ENCODE peak calls at places on chromosomes 3 and 15, in four cellular contexts. F is fibroblast of the aortic adventitia, J is T follicular helper cell, Q is RWPE1. D is an unnamed sample.

GRCh38 chr3:182954553-182954952 is 25.8 kb downstream of the DCUN1D1 start:
- DNase-seq in Q (no peak), F (no peak), J (no peak), D (no peak)

GRCh38 chr3:141091416-141091815 is 40.3 kb downstream of the SPSB4 start:
- DNase-seq in F (no peak), Q (no peak), J (no peak), D (no peak)

GRCh38 chr15:80179966-80180365 is 27.2 kb downstream of the FAH start:
- DNase-seq in F (no peak), Q (no peak), J (no peak), D (no peak)

GRCh38 chr3:43022111-43022510 is 43.0 kb downstream of the GASK1A start:
- DNase-seq in F (no peak), J (no peak), Q (no peak), D (no peak)

GRCh38 chr3:146685050-146685814 is 80.1 kb upstream of the PLSCR5 start:
- DNase-seq in F (no peak), J (no peak), Q (no peak), D (no peak)

GRCh38 chr15:92083190-92083589 is 229.7 kb downstream of the SLCO3A1 start:
- DNase-seq in J (no peak), F (no peak), Q (no peak), D (no peak)

GRCh38 chr15:56936929-56937328 is 18.5 kb downstream of the TCF12 start:
- DNase-seq in F (no peak), J (no peak), Q (no peak), D (no peak)

GRCh38 chr3:128991355-128991895 is 2.5 kb downstream of the CFAP92 start:
- DNase-seq in J (no peak), F (no peak), Q (no peak), D (no peak)

GRCh38 chr3:55166577-55167555 is 239.0 kb upstream of the LRTM1 start:
- DNase-seq in J (no peak), F (peak; percentile 46), Q (no peak), D (no peak)

GRCh38 chr15:78923480-78924360 is 21.1 kb downstream of the CTSH start:
- DNase-seq in J (no peak), F (no peak), Q (no peak), D (no peak)

GRCh38 chr15:90588427-90588826 is 58.7 kb downstream of the CRTC3 start:
- DNase-seq in Q (no peak), F (no peak), J (no peak), D (no peak)

GRCh38 chr15:72092691-72093090 is 25.3 kb downstream of the MYO9A start:
- DNase-seq in J (no peak), Q (no peak), F (no peak), D (no peak)

GRCh38 chr3:107813066-107813465 is 277.8 kb downstream of the CD47 start:
- DNase-seq in Q (no peak), J (no peak), F (peak; percentile 46), D (no peak)

GRCh38 chr15:94182883-94183282 is 48.5 kb upstream of the MCTP2 start:
- DNase-seq in J (no peak), F (no peak), Q (no peak), D (no peak)

GRCh38 chr3:63655519-63655918 is 3.0 kb downstream of the SNTN start:
- DNase-seq in F (peak; percentile 82), J (no peak), Q (no peak), D (no peak)

GRCh38 chr3:127408684-127409420 is 121.0 kb upstream of the PRR20G start:
- DNase-seq in F (no peak), Q (no peak), J (no peak), D (no peak)

GRCh38 chr3:194536883-194537637 is 50.3 kb upstream of the ATP13A3 start:
- DNase-seq in F (peak; percentile 42), J (no peak), Q (peak; percentile 44), D (no peak)

GRCh38 chr3:46442591-46443530 is 21.8 kb downstream of the LTF start:
- DNase-seq in Q (peak; percentile 37), F (peak; percentile 64), J (no peak), D (peak; percentile 15)

GRCh38 chr3:79383402-79384012 is 384.3 kb downstream of the ROBO1 start:
- DNase-seq in J (no peak), F (peak; percentile 50), Q (no peak), D (no peak)

GRCh38 chr15:64149424-64150235 is 1.9 kb upstream of the SNX22 start:
- DNase-seq in Q (no peak), F (no peak), J (no peak), D (no peak)

GRCh38 chr3:12430086-12430485 is 54.2 kb upstream of the TSEN2 start:
- DNase-seq in F (no peak), Q (no peak), J (no peak), D (no peak)

GRCh38 chr3:72102057-72102711 is 317.2 kb upstream of the PROK2 start:
- DNase-seq in Q (no peak), J (no peak), F (no peak), D (no peak)

GRCh38 chr3:183818041-183818620 is 7.2 kb downstream of the MAP6D1 start:
- DNase-seq in J (no peak), F (no peak), Q (no peak), D (no peak)

GRCh38 chr3:25284249-25284648 is 143.8 kb upstream of the RARB start:
- DNase-seq in Q (no peak), J (no peak), F (no peak), D (no peak)

GRCh38 chr15:60555814-60556213 is 76.9 kb upstream of the ICE2 start:
- DNase-seq in F (no peak), Q (no peak), J (no peak), D (no peak)

GRCh38 chr3:17137321-17137826 is 252.6 kb downstream of the PLCL2 start:
- DNase-seq in Q (no peak), J (no peak), F (no peak), D (no peak)

GRCh38 chr15:55921744-55922143 is 71.7 kb downstream of the NEDD4 start:
- DNase-seq in Q (no peak), F (no peak), J (no peak), D (no peak)

GRCh38 chr3:147415819-147416218 is 6.7 kb downstream of the ZIC1 start:
- DNase-seq in J (no peak), F (no peak), Q (no peak), D (no peak)

GRCh38 chr15:84810073-84810840 is 6.9 kb upstream of the ALPK3 start:
- DNase-seq in J (no peak), Q (no peak), F (no peak), D (no peak)

GRCh38 chr3:141237701-141238521 is 6.3 kb downstream of the PXYLP1 start:
- DNase-seq in F (no peak), Q (no peak), J (no peak), D (no peak)

GRCh38 chr15:42730135-42730534 is 6.8 kb downstream of the CDAN1 start:
- DNase-seq in F (no peak), J (no peak), Q (no peak), D (no peak)

GRCh38 chr3:50671331-50671730 is 3.4 kb upstream of the DOCK3 start:
- DNase-seq in Q (peak; percentile 25), F (peak; percentile 83), J (no peak), D (no peak)

GRCh38 chr15:64122936-64123351 is 27.2 kb downstream of the SNX1 start:
- DNase-seq in Q (no peak), J (no peak), F (no peak), D (no peak)

GRCh38 chr3:168342946-168343856 is 247.5 kb upstream of the GOLIM4 start:
- DNase-seq in F (no peak), J (no peak), Q (no peak), D (no peak)

GRCh38 chr3:139533781-139534443 is 5.6 kb downstream of the RBP1 start:
- DNase-seq in J (no peak), F (peak; percentile 72), Q (peak; percentile 41), D (no peak)

GRCh38 chr3:31210068-31210650 is 315.7 kb upstream of the GADL1 start:
- DNase-seq in F (no peak), Q (no peak), J (no peak), D (no peak)

GRCh38 chr3:30302027-30302426 is 304.4 kb upstream of the TGFBR2 start:
- DNase-seq in F (no peak), Q (no peak), J (no peak), D (no peak)

GRCh38 chr15:29063646-29064045 is 177.9 kb downstream of the APBA2 start:
- DNase-seq in Q (no peak), F (no peak), J (no peak), D (no peak)